ENCODE peak calls at places on chromosomes 12 and 14, in ten cellular contexts. T, D, H, J, V, Y, N, S, C and F are unnamed samples.

GRCh38 chr12:56087220-56087619 is 7.3 kb downstream of the ERBB3 start:
- DNase-seq in T (peak), D (no peak), H (no peak), J (peak), V (peak), Y (peak), N (peak), S (no peak), C (no peak), F (peak)

GRCh38 chr14:65255583-65256443 is 153.5 kb upstream of the MAX start:
- DNase-seq in T (peak), D (no peak), H (no peak), J (no peak), V (no peak), Y (peak), N (peak), S (no peak), C (peak), F (no peak)

GRCh38 chr14:102986810-102987579 is 64.5 kb downstream of the AMN start:
- DNase-seq in T (no peak), D (no peak), H (no peak), J (no peak), V (peak), Y (peak), N (peak), S (no peak), C (no peak), F (no peak)

GRCh38 chr12:9951026-9951652 is 19.0 kb upstream of the CLEC2A start:
- DNase-seq in T (no peak), D (no peak), H (peak), J (no peak), V (no peak), Y (no peak), N (no peak), S (no peak), C (no peak), F (no peak)

GRCh38 chr12:71011261-71011660 is 90.7 kb upstream of the PTPRR start:
- DNase-seq in T (no peak), D (no peak), H (no peak), J (no peak), V (no peak), Y (no peak), N (peak), S (no peak), C (no peak), F (no peak)

GRCh38 chr14:29521526-29522137 is 406.0 kb downstream of the PRKD1 start:
- DNase-seq in T (no peak), D (peak), H (no peak), J (no peak), V (no peak), Y (no peak), N (peak), S (peak), C (peak), F (no peak)

GRCh38 chr12:88202500-88202899 is 60.4 kb downstream of the TMTC3 start:
- DNase-seq in T (no peak), D (no peak), H (no peak), J (no peak), V (no peak), Y (no peak), N (no peak), S (no peak), C (no peak), F (no peak)

GRCh38 chr12:110179291-110179690 is 55.1 kb downstream of the IFT81 start:
- DNase-seq in T (no peak), D (peak), H (no peak), J (no peak), V (no peak), Y (no peak), N (peak), S (no peak), C (peak), F (no peak)

GRCh38 chr12:32535260-32535999 is 136.1 kb downstream of the FGD4 start:
- DNase-seq in T (peak), D (no peak), H (no peak), J (peak), V (peak), Y (peak), N (peak), S (no peak), C (peak), F (peak)

GRCh38 chr12:102696045-102696444 is 215.7 kb upstream of the IGF1 start:
- DNase-seq in T (no peak), D (no peak), H (no peak), J (no peak), V (no peak), Y (no peak), N (no peak), S (no peak), C (no peak), F (no peak)

GRCh38 chr12:75478395-75478794 is 2.2 kb upstream of the GLIPR1 start:
- DNase-seq in T (no peak), D (peak), H (peak), J (no peak), V (no peak), Y (no peak), N (no peak), S (no peak), C (peak), F (no peak)

GRCh38 chr12:120394483-120395367 is 25.8 kb upstream of the MSI1 start:
- DNase-seq in T (peak), D (no peak), H (no peak), J (no peak), V (no peak), Y (peak), N (peak), S (peak), C (no peak), F (peak)

GRCh38 chr12:94203796-94204195 is 55.4 kb downstream of the PLXNC1 start:
- DNase-seq in T (no peak), D (no peak), H (no peak), J (no peak), V (no peak), Y (no peak), N (no peak), S (no peak), C (no peak), F (no peak)

GRCh38 chr12:12839886-12840285 is 26.7 kb downstream of the DDX47 start:
- DNase-seq in T (peak), D (no peak), H (no peak), J (no peak), V (peak), Y (no peak), N (peak), S (no peak), C (no peak), F (peak)

GRCh38 chr14:93906341-93907329 is 20.5 kb upstream of the FAM181A start:
- DNase-seq in T (peak), D (peak), H (peak), J (no peak), V (no peak), Y (peak), N (peak), S (peak), C (peak), F (no peak)

GRCh38 chr14:79809849-79810612 is 401.3 kb downstream of the DIO2 start:
- DNase-seq in T (no peak), D (peak), H (no peak), J (no peak), V (no peak), Y (peak), N (peak), S (peak), C (peak), F (no peak)

GRCh38 chr12:121404734-121405133 is 4.8 kb downstream of the RNF34 start:
- DNase-seq in T (no peak), D (no peak), H (no peak), J (no peak), V (no peak), Y (no peak), N (peak), S (no peak), C (peak), F (no peak)

GRCh38 chr14:99349721-99350495 is 77.9 kb upstream of the BCL11B start:
- DNase-seq in T (peak), D (no peak), H (no peak), J (no peak), V (no peak), Y (no peak), N (no peak), S (no peak), C (no peak), F (no peak)

GRCh38 chr14:64855732-64856527 is 23.8 kb downstream of the SPTB start:
- DNase-seq in T (no peak), D (no peak), H (no peak), J (no peak), V (peak), Y (no peak), N (no peak), S (no peak), C (no peak), F (peak)

GRCh38 chr12:1171657-1172056 is 180.6 kb downstream of the ERC1 start:
- DNase-seq in T (no peak), D (peak), H (no peak), J (no peak), V (no peak), Y (no peak), N (no peak), S (peak), C (peak), F (no peak)

GRCh38 chr14:100070310-100070709 is 5.1 kb downstream of the EVL start:
- DNase-seq in T (no peak), D (no peak), H (no peak), J (no peak), V (no peak), Y (no peak), N (no peak), S (no peak), C (no peak), F (no peak)

GRCh38 chr14:72894623-72895378 is 900 bp upstream of the DPF3 start:
- DNase-seq in T (no peak), D (no peak), H (no peak), J (peak), V (peak), Y (no peak), N (peak), S (peak), C (no peak), F (no peak)

GRCh38 chr12:68495666-68496065 is 115.0 kb upstream of the RAP1B start:
- DNase-seq in T (no peak), D (no peak), H (no peak), J (no peak), V (no peak), Y (no peak), N (no peak), S (no peak), C (no peak), F (no peak)

GRCh38 chr12:79294590-79294989 is 396.2 kb downstream of the PAWR start:
- DNase-seq in T (no peak), D (no peak), H (no peak), J (no peak), V (no peak), Y (no peak), N (peak), S (no peak), C (no peak), F (no peak)

DNA sequence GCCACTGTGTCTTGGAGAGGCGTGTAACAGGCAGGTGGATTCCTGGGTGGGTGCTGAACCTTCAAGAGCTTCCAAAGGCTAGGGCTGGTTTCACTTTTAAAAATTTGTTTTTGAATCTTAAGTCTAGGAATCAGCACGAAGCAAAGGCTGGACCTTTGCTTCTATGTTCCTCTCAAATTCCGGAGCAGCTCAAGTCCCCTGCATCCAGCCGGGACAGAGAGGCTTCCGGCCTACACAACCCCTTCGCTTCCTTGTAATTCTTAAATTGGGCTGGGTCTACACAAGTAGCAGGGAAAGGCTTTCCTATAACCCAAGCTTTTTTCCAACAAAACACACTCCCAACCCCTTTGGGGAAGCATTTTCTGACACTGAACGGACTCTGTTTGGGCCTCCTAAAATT is 8.3 kb downstream of the HOXC12 start:
- DNase-seq in T (no peak), D (no peak), H (no peak), J (no peak), V (no peak), Y (no peak), N (no peak), S (no peak), C (no peak), F (no peak)
- H3K27ac ChIP-seq in T (no peak), D (no peak), H (no peak), J (no peak), V (no peak), Y (no peak), N (no peak), S (no peak), C (no peak), F (no peak)

GRCh38 chr12:63023926-63024325 is 89.0 kb upstream of the PPM1H start:
- DNase-seq in T (no peak), D (no peak), H (no peak), J (no peak), V (no peak), Y (no peak), N (no peak), S (no peak), C (no peak), F (no peak)

GRCh38 chr12:63034601-63035000 is 99.7 kb upstream of the PPM1H start:
- DNase-seq in T (no peak), D (no peak), H (no peak), J (no peak), V (no peak), Y (no peak), N (no peak), S (no peak), C (no peak), F (no peak)

GRCh38 chr12:63028951-63029350 is 94.0 kb upstream of the PPM1H start:
- DNase-seq in T (no peak), D (no peak), H (no peak), J (no peak), V (no peak), Y (no peak), N (no peak), S (no peak), C (no peak), F (no peak)

GRCh38 chr12:63029676-63030075 is 94.7 kb upstream of the PPM1H start:
- DNase-seq in T (no peak), D (no peak), H (no peak), J (no peak), V (no peak), Y (no peak), N (no peak), S (no peak), C (no peak), F (no peak)
- H3K27ac ChIP-seq in T (no peak), D (no peak), H (no peak), J (no peak), V (no peak), Y (no peak), N (no peak), S (no peak), C (no peak), F (no peak)

GRCh38 chr14:57714487-57714899 is 151.4 kb downstream of the SLC35F4 start:
- DNase-seq in T (no peak), D (no peak), H (no peak), J (no peak), V (no peak), Y (no peak), N (no peak), S (no peak), C (no peak), F (no peak)
- H3K27ac ChIP-seq in T (no peak), D (no peak), H (no peak), J (no peak), V (no peak), Y (no peak), N (no peak), S (no peak), C (no peak), F (no peak)

GRCh38 chr14:90811641-90812040 is 4.6 kb downstream of the TTC7B start:
- DNase-seq in T (no peak), D (no peak), H (no peak), J (no peak), V (peak), Y (no peak), N (no peak), S (no peak), C (no peak), F (no peak)
- H3K27ac ChIP-seq in T (no peak), D (no peak), H (no peak), J (no peak), V (peak), Y (no peak), N (no peak), S (no peak), C (no peak), F (no peak)

GRCh38 chr12:53052419-53053222 is 2.8 kb downstream of the TNS2 start:
- DNase-seq in T (peak), D (no peak), H (no peak), J (peak), V (peak), Y (peak), N (peak), S (no peak), C (no peak), F (peak)
- H3K27ac ChIP-seq in T (peak), D (no peak), H (no peak), J (peak), V (peak), Y (peak), N (no peak), S (no peak), C (no peak), F (peak)

GRCh38 chr12:54360717-54361456 is 3.4 kb downstream of the GPR84 start:
- DNase-seq in T (peak), D (peak), H (peak), J (peak), V (peak), Y (peak), N (peak), S (peak), C (peak), F (peak)
- H3K27ac ChIP-seq in T (no peak), D (no peak), H (no peak), J (peak), V (no peak), Y (no peak), N (peak), S (peak), C (peak), F (peak)